ENCODE peak calls at places on chromosomes 5 and 9, in four cellular contexts. U is activated T-helper 1 cell treated with anti-CD3 and anti-CD28 coated beads, Interleukin-12 subunit alpha, Interleukin-12 subunit beta, Interleukin-2, Interleukin-4 antibody, amounts not matched to agents 30 ng/mL and 10 ng/mL and 1 ng/mL, durations not matched to agents 14 hours and 24 hours and 36 hours; E is mucosa of gallbladder; S is NCI-H1092 treated with DMSO at 0.1 percent for 48 hours. T is an unnamed sample.

GRCh38 chr5:10555134-10555733 is 8.6 kb upstream of the ANKRD33B start:
- DNase-seq in U (no peak), E (no peak), S (no peak), T (no peak)

GRCh38 chr5:33690736-33691135 is 201.1 kb downstream of the ADAMTS12 start:
- DNase-seq in U (no peak), E (no peak), S (no peak), T (no peak)

GRCh38 chr5:140633081-140633471 is at the start of gene CD14:
- DNase-seq in U (no peak), E (peak), S (no peak), T (peak)

GRCh38 chr5:91499943-91500531 is 116.9 kb upstream of the ARRDC3 start:
- DNase-seq in U (no peak), E (no peak), S (peak), T (no peak)

GRCh38 chr5:94908889-94909480 is 290.5 kb downstream of the SLF1 start:
- DNase-seq in U (no peak), E (no peak), S (peak), T (no peak)

GRCh38 chr5:64874753-64875152 is 106.0 kb downstream of the CWC27 start:
- DNase-seq in U (no peak), E (no peak), S (no peak), T (no peak)

GRCh38 chr5:38208782-38209378 is 49.5 kb upstream of the EGFLAM start:
- DNase-seq in U (no peak), E (peak), S (peak), T (peak)

GRCh38 chr5:74544811-74545210 is 95.7 kb downstream of the ENC1 start:
- DNase-seq in U (no peak), E (no peak), S (no peak), T (no peak)

GRCh38 chr5:171776747-171777419 is 8.7 kb upstream of the SMIM23 start:
- DNase-seq in U (no peak), E (no peak), S (no peak), T (no peak)

GRCh38 chr5:36029914-36030313 is 36.8 kb downstream of the UGT3A2 start:
- DNase-seq in U (no peak), E (no peak), S (no peak), T (peak)

GRCh38 chr5:158451203-158451982 is 592.4 kb upstream of the CLINT1 start:
- DNase-seq in U (no peak), E (peak), S (no peak), T (no peak)

GRCh38 chr5:41290810-41291209 is 77.5 kb upstream of the C6 start:
- DNase-seq in U (no peak), E (no peak), S (no peak), T (no peak)

GRCh38 chr9:38182321-38182720 is 113.3 kb upstream of the SHB start:
- DNase-seq in U (no peak), E (no peak), S (peak), T (no peak)

GRCh38 chr5:158468444-158468843 is 609.5 kb upstream of the CLINT1 start:
- DNase-seq in U (no peak), E (no peak), S (no peak), T (no peak)

GRCh38 chr9:92506184-92506857 is 24.0 kb upstream of the ASPN start:
- DNase-seq in U (no peak), E (peak), S (no peak), T (peak)

GRCh38 chr5:24222866-24223265 is 421.9 kb downstream of the CDH10 start:
- DNase-seq in U (no peak), E (no peak), S (no peak), T (peak)

GRCh38 chr9:89428901-89429890 is 68.7 kb downstream of the SEMA4D start:
- DNase-seq in U (no peak), E (no peak), S (no peak), T (no peak)

GRCh38 chr9:22622823-22623222 is 176.2 kb downstream of the DMRTA1 start:
- DNase-seq in U (no peak), E (peak), S (no peak), T (no peak)

T was measured in testis.